ENCODE peak calls at places on chromosomes 12 and 14, in five cellular contexts. N is adrenal gland, B is cardiac fibroblast, T is cardiac muscle cell, C is brain microvascular endothelial cell. L is an unnamed sample.

GRCh38 chr14:68462683-68463082 is 330.2 kb downstream of the ZFP36L1 start:
- DNase-seq in N (no peak), B (no peak), T (no peak), C (no peak), L (peak; percentile 53)

GRCh38 chr12:18700254-18700653 is 37.6 kb downstream of the PLCZ1 start:
- DNase-seq in N (peak; percentile 41), B (peak; percentile 93), T (peak; percentile 97), C (peak; percentile 62), L (peak; percentile 64)

GRCh38 chr14:98705826-98706225 is 566.2 kb downstream of the BCL11B start:
- DNase-seq in N (no peak), B (no peak), T (no peak), C (no peak), L (no peak)

GRCh38 chr14:84937449-84937848 is 592.5 kb upstream of the FLRT2 start:
- DNase-seq in N (no peak), B (no peak), T (peak; percentile 6), C (no peak), L (peak; percentile 10)

GRCh38 chr14:67636361-67636919 is 16.7 kb downstream of the ARG2 start:
- DNase-seq in N (no peak), B (peak; percentile 46), T (peak; percentile 35), C (no peak), L (peak; percentile 46)

GRCh38 chr12:128267651-128268347 is 829 bp downstream of the TMEM132C start:
- DNase-seq in N (no peak), B (no peak), T (no peak), C (no peak), L (no peak)

GRCh38 chr12:89040146-89040964 is 311.9 kb downstream of the DUSP6 start:
- DNase-seq in N (no peak), B (peak; percentile 67), T (peak; percentile 43), C (peak; percentile 71), L (peak; percentile 61)

GRCh38 chr12:51528852-51529545 is 62.0 kb upstream of the SCN8A start:
- DNase-seq in N (no peak), B (no peak), T (no peak), C (no peak), L (no peak)

GRCh38 chr12:45231515-45232145 is 15.7 kb downstream of the ANO6 start:
- DNase-seq in N (no peak), B (peak; percentile 79), T (peak; percentile 58), C (peak; percentile 27), L (peak; percentile 79)

GRCh38 chr14:28608438-28608837 is 158.1 kb upstream of the FOXG1 start:
- DNase-seq in N (no peak), B (peak; percentile 72), T (peak; percentile 63), C (no peak), L (no peak)

GRCh38 chr14:79473676-79474075 is 737.6 kb downstream of the DIO2 start:
- DNase-seq in N (no peak), B (no peak), T (no peak), C (no peak), L (peak; percentile 12)

GRCh38 chr12:93245543-93245942 is 132.2 kb upstream of the NUDT4 start:
- DNase-seq in N (no peak), B (no peak), T (no peak), C (no peak), L (no peak)
- TF ChIP-seq CTCF in N (no peak), B (no peak), T (no peak), C (no peak), L (no peak)

GRCh38 chr12:63066782-63067181 is 84.2 kb downstream of the AVPR1A start:
- DNase-seq in N (no peak), B (no peak), T (no peak), C (no peak), L (no peak)

GRCh38 chr12:63068857-63069442 is 82.1 kb downstream of the AVPR1A start:
- DNase-seq in N (no peak), B (peak; percentile 88), T (peak; percentile 82), C (peak; percentile 75), L (peak; percentile 93)

GRCh38 chr12:63066136-63066535 is 84.9 kb downstream of the AVPR1A start:
- DNase-seq in N (no peak), B (no peak), T (no peak), C (no peak), L (no peak)

GRCh38 chr12:63069860-63070617 is 81.0 kb downstream of the AVPR1A start:
- DNase-seq in N (no peak), B (no peak), T (no peak), C (no peak), L (no peak)

DNA sequence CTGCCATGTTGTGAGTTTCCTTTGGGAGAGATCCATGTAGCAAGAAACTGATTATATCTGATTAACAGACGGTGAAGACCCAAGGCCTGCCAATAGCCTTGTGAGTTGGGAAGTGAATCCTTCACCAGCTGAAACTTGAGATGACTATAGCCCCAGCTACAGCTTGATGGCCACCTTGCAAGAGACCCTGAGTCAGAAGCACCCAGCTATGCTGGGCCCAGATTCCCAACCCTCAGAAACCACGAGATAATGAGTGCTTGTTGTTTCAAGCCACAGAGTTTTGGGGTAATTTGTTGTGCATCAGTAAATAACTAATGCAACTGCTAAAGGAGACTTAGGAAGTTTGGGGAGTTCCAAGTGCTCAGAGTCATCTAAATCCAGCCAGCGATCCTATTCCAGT is 80.3 kb downstream of the AVPR1A start:
- DNase-seq in N (no peak), B (no peak), T (no peak), C (peak; percentile 17), L (peak; percentile 15)
- H3K4me3 ChIP-seq in N (no peak overlapping the region), B (no peak overlapping the region), T (no peak overlapping the region), C (no peak overlapping the region), L (no peak overlapping the region)

DNA sequence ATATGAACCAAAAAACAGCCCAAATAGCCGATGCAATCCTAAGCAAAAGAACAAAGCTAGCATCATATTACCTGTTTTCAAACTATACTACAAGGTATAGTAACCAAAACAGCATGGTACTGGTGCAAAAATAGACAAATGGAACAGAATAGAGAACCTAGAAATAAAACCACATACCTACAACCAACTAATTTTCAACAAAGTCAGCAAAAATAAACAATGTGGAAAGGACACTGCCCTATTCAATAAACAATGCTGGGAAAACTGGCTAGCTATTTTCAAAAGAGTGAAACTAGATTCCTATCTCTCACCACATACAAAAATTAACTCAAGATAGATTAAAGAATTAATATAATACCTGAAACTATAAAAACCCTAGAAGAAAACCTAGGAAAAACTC is 17.8 kb upstream of the STAB2 start:
- DNase-seq in N (no peak), B (no peak), T (no peak), C (no peak), L (no peak)
- TF ChIP-seq CTCF in N (no peak), B (no peak), T (no peak), C (no peak), L (no peak)

GRCh38 chr12:132188451-132189298 is 44.4 kb downstream of the NOC4L start:
- DNase-seq in N (no peak), B (no peak), T (no peak), C (no peak), L (no peak)
- H3K4me3 ChIP-seq in N (peak overlapping the region; percentile 23), B (peak overlapping the region; percentile 52), T (peak overlapping the region; percentile 30), C (peak overlapping the region; percentile 52), L (peak overlapping the region; percentile 59)

DNA sequence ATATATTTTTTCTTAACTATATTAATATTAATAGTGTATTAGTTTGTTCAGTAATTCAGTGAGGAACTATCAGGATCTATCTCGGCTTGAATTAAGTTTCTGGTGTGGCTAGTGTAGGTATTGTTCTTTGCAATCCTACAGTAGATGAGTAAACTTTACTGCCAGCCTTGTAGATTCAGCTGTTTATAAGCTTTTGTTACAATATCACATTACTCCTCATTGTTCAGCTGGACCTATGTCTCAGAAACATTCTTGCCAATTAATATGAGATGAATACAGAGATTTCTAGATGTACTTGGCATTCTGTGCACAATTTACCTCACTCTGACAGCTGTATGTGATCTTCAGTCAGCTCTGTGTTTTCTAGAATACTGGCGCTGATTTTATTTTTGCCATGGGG is 55.7 kb downstream of the METTL25 start:
- DNase-seq in N (no peak), B (peak; percentile 16), T (no peak), C (no peak), L (no peak)
- TF ChIP-seq CTCF in N (no peak), B (no peak), T (no peak), C (no peak), L (no peak)

GRCh38 chr14:64940336-64940910 is 2.1 kb downstream of the GPX2 start:
- DNase-seq in N (no peak), B (no peak), T (no peak), C (no peak), L (no peak)
- H3K4me3 ChIP-seq in N (no peak overlapping the region), B (no peak overlapping the region), T (no peak overlapping the region), C (no peak overlapping the region), L (no peak overlapping the region)

DNA sequence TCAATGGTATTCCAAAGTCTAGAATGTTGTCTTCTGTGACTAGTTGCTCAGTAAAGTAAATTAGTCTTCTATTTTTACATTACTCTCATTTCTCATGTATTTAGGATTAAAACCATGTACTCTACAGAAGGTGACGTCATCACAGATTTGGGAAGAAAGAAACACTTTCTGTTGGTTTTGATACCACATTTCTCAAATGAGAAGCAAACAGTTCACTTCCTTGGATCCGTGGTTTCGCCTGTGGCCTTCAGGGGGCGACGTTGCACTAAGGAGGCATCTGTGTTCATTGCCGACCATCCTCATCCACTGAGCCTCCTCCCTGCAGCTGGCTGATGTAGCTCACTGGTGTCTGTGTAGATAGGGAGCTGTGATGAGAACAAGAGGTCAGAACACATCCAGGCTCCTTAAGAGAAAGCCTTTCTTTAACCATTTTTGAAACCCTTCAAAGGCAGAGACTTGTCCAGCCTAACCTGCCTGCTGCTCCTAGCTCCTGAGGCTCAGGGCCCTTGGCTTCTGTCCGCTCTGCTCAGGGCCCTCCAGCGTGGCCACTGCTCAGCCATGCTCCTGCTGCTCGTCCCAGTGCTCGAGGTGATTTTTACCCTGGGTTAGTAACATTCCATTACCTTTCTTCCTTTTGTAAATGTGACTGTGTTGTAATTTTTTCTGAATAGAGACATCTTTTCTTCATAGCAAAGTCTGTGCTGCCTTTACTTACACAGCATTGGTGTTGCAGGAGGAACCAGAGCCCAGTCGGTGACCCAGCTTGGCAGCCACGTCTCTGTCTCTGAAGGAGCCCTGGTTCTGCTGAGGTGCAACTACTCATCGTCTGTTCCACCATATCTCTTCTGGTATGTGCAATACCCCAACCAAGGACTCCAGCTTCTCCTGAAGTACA is 220.6 kb upstream of the OR4E1 start:
- DNase-seq in N (no peak), B (no peak), T (peak; percentile 10), C (no peak), L (peak; percentile 9)
- TF ChIP-seq CTCF in N (no peak), B (peak; percentile 10), T (peak; percentile 39), C (peak; percentile 61), L (peak; percentile 43)

GRCh38 chr14:64508215-64508776 is 3.7 kb downstream of the ZBTB1 start:
- DNase-seq in N (no peak), B (no peak), T (no peak), C (no peak), L (no peak)
- H3K4me3 ChIP-seq in N (no peak overlapping the region), B (no peak overlapping the region), T (no peak overlapping the region), C (no peak overlapping the region), L (no peak overlapping the region)

GRCh38 chr14:86050072-86050683 is 520.2 kb downstream of the FLRT2 start:
- DNase-seq in N (no peak), B (no peak), T (no peak), C (no peak), L (peak; percentile 9)

GRCh38 chr14:86057018-86057667 is 527.2 kb downstream of the FLRT2 start:
- DNase-seq in N (no peak), B (peak; percentile 47), T (peak; percentile 52), C (no peak), L (peak; percentile 62)

GRCh38 chr14:86052868-86053267 is 522.9 kb downstream of the FLRT2 start:
- DNase-seq in N (no peak), B (no peak), T (no peak), C (no peak), L (no peak)

GRCh38 chr14:86055512-86055911 is 525.6 kb downstream of the FLRT2 start:
- DNase-seq in N (no peak), B (peak; percentile 4), T (peak; percentile 2), C (no peak), L (peak; percentile 53)
- TF ChIP-seq CTCF in N (no peak), B (no peak), T (no peak), C (peak; percentile 38), L (peak; percentile 49)

GRCh38 chr12:47078086-47078395 is 1.4 kb upstream of the PCED1B start:
- DNase-seq in N (no peak), B (no peak), T (no peak), C (no peak), L (no peak)
- H3K4me3 ChIP-seq in N (no peak overlapping the region), B (no peak overlapping the region), T (no peak overlapping the region), C (peak overlapping the region; percentile 78), L (peak overlapping the region; percentile 75)